ENCODE peak calls at places on chromosomes 16 and 17, in ten cellular contexts. One of them, this sample, is unnamed.

GRCh38 chr17:75069783-75070182 is 18.0 kb upstream of the SLC16A5 start:
- DNase-seq in cardiac muscle cell: no peak
- DNase-seq in fibroblast of pulmonary artery: no peak
- DNase-seq in AG04450: no peak
- DNase-seq in endothelial cell: no peak
- DNase-seq in RWPE1: peak
- DNase-seq in GM23338: no peak
- DNase-seq in neural progenitor cell: no peak
- DNase-seq in left lung: no peak
- DNase-seq in foreskin fibroblast: no peak
- DNase-seq in this sample: no peak

GRCh38 chr16:30609002-30609927 is 924 bp downstream of the ZNF689 start:
- DNase-seq in endothelial cell: no peak
- DNase-seq in fibroblast of pulmonary artery: peak
- DNase-seq in neural progenitor cell: peak
- DNase-seq in left lung: peak
- DNase-seq in GM23338: peak
- DNase-seq in foreskin fibroblast: no peak
- DNase-seq in cardiac muscle cell: peak
- DNase-seq in RWPE1: peak
- DNase-seq in AG04450: no peak
- DNase-seq in this sample: no peak

GRCh38 chr16:72172105-72173034 is at the start of gene PMFBP1:
- DNase-seq in cardiac muscle cell: peak
- DNase-seq in left lung: peak
- DNase-seq in RWPE1: peak
- DNase-seq in endothelial cell: no peak
- DNase-seq in AG04450: peak
- DNase-seq in foreskin fibroblast: peak
- DNase-seq in neural progenitor cell: no peak
- DNase-seq in fibroblast of pulmonary artery: peak
- DNase-seq in GM23338: peak
- DNase-seq in this sample: no peak

GRCh38 chr16:1713933-1714332 is 7.9 kb downstream of the MAPK8IP3 start:
- DNase-seq in GM23338: peak
- DNase-seq in cardiac muscle cell: no peak
- DNase-seq in AG04450: no peak
- DNase-seq in endothelial cell: no peak
- DNase-seq in left lung: no peak
- DNase-seq in foreskin fibroblast: no peak
- DNase-seq in RWPE1: no peak
- DNase-seq in fibroblast of pulmonary artery: no peak
- DNase-seq in neural progenitor cell: no peak
- DNase-seq in this sample: no peak

GRCh38 chr17:42521666-42522262 is 14.3 kb upstream of the NAGLU start:
- DNase-seq in RWPE1: no peak
- DNase-seq in AG04450: no peak
- DNase-seq in endothelial cell: no peak
- DNase-seq in left lung: no peak
- DNase-seq in neural progenitor cell: no peak
- DNase-seq in foreskin fibroblast: no peak
- DNase-seq in fibroblast of pulmonary artery: no peak
- DNase-seq in GM23338: no peak
- DNase-seq in cardiac muscle cell: peak
- DNase-seq in this sample: no peak

GRCh38 chr16:56294599-56294998 is 103.3 kb downstream of the GNAO1 start:
- DNase-seq in foreskin fibroblast: no peak
- DNase-seq in neural progenitor cell: no peak
- DNase-seq in GM23338: no peak
- DNase-seq in cardiac muscle cell: peak
- DNase-seq in endothelial cell: no peak
- DNase-seq in AG04450: peak
- DNase-seq in fibroblast of pulmonary artery: peak
- DNase-seq in left lung: no peak
- DNase-seq in RWPE1: peak
- DNase-seq in this sample: no peak

GRCh38 chr16:22220076-22220453 is 14.0 kb downstream of the EEF2K start:
- DNase-seq in fibroblast of pulmonary artery: peak
- DNase-seq in foreskin fibroblast: no peak
- DNase-seq in RWPE1: no peak
- DNase-seq in AG04450: no peak
- DNase-seq in endothelial cell: no peak
- DNase-seq in neural progenitor cell: no peak
- DNase-seq in GM23338: no peak
- DNase-seq in left lung: no peak
- DNase-seq in cardiac muscle cell: peak
- DNase-seq in this sample: no peak

GRCh38 chr16:77853125-77853524 is 64.8 kb downstream of the VAT1L start:
- DNase-seq in GM23338: no peak
- DNase-seq in neural progenitor cell: no peak
- DNase-seq in AG04450: no peak
- DNase-seq in endothelial cell: no peak
- DNase-seq in left lung: no peak
- DNase-seq in cardiac muscle cell: no peak
- DNase-seq in foreskin fibroblast: no peak
- DNase-seq in fibroblast of pulmonary artery: no peak
- DNase-seq in RWPE1: no peak
- DNase-seq in this sample: no peak

GRCh38 chr17:55870044-55870443 is 119.2 kb downstream of the PCTP start:
- DNase-seq in RWPE1: no peak
- DNase-seq in cardiac muscle cell: no peak
- DNase-seq in AG04450: no peak
- DNase-seq in endothelial cell: no peak
- DNase-seq in neural progenitor cell: no peak
- DNase-seq in GM23338: peak
- DNase-seq in fibroblast of pulmonary artery: no peak
- DNase-seq in left lung: no peak
- DNase-seq in foreskin fibroblast: no peak
- DNase-seq in this sample: no peak

GRCh38 chr16:85192736-85193493 is 80.6 kb upstream of the CIBAR2 start:
- DNase-seq in AG04450: peak
- DNase-seq in cardiac muscle cell: no peak
- DNase-seq in neural progenitor cell: no peak
- DNase-seq in fibroblast of pulmonary artery: no peak
- DNase-seq in foreskin fibroblast: no peak
- DNase-seq in GM23338: no peak
- DNase-seq in endothelial cell: no peak
- DNase-seq in left lung: no peak
- DNase-seq in RWPE1: no peak
- DNase-seq in this sample: no peak

GRCh38 chr16:48745541-48745940 is 135.6 kb upstream of the N4BP1 start:
- DNase-seq in endothelial cell: no peak
- DNase-seq in left lung: no peak
- DNase-seq in neural progenitor cell: no peak
- DNase-seq in RWPE1: no peak
- DNase-seq in foreskin fibroblast: no peak
- DNase-seq in AG04450: no peak
- DNase-seq in cardiac muscle cell: no peak
- DNase-seq in fibroblast of pulmonary artery: no peak
- DNase-seq in GM23338: no peak
- DNase-seq in this sample: no peak

GRCh38 chr17:53626286-53626685 is 196.4 kb upstream of the KIF2B start:
- DNase-seq in GM23338: no peak
- DNase-seq in left lung: no peak
- DNase-seq in RWPE1: peak
- DNase-seq in fibroblast of pulmonary artery: peak
- DNase-seq in AG04450: no peak
- DNase-seq in foreskin fibroblast: no peak
- DNase-seq in endothelial cell: no peak
- DNase-seq in cardiac muscle cell: peak
- DNase-seq in neural progenitor cell: no peak
- DNase-seq in this sample: no peak

GRCh38 chr16:51407921-51408320 is 256.9 kb upstream of the SALL1 start:
- DNase-seq in cardiac muscle cell: no peak
- DNase-seq in neural progenitor cell: no peak
- DNase-seq in RWPE1: no peak
- DNase-seq in GM23338: no peak
- DNase-seq in fibroblast of pulmonary artery: no peak
- DNase-seq in endothelial cell: no peak
- DNase-seq in left lung: no peak
- DNase-seq in foreskin fibroblast: peak
- DNase-seq in AG04450: no peak
- DNase-seq in this sample: no peak

GRCh38 chr16:15608398-15609285 is 34.3 kb downstream of the MARF1 start:
- DNase-seq in neural progenitor cell: no peak
- DNase-seq in RWPE1: no peak
- DNase-seq in left lung: no peak
- DNase-seq in GM23338: no peak
- DNase-seq in endothelial cell: no peak
- DNase-seq in fibroblast of pulmonary artery: peak
- DNase-seq in cardiac muscle cell: peak
- DNase-seq in foreskin fibroblast: no peak
- DNase-seq in AG04450: peak
- DNase-seq in this sample: no peak

GRCh38 chr17:15091825-15092224 is 173.3 kb downstream of the PMP22 start:
- DNase-seq in left lung: no peak
- DNase-seq in endothelial cell: no peak
- DNase-seq in cardiac muscle cell: no peak
- DNase-seq in neural progenitor cell: peak
- DNase-seq in fibroblast of pulmonary artery: no peak
- DNase-seq in foreskin fibroblast: no peak
- DNase-seq in AG04450: no peak
- DNase-seq in RWPE1: peak
- DNase-seq in GM23338: peak
- DNase-seq in this sample: no peak
- TF ChIP-seq CTCF in left lung: no peak
- TF ChIP-seq CTCF in endothelial cell: no peak
- TF ChIP-seq CTCF in cardiac muscle cell: no peak
- TF ChIP-seq CTCF in neural progenitor cell: peak
- TF ChIP-seq CTCF in fibroblast of pulmonary artery: no peak
- TF ChIP-seq CTCF in foreskin fibroblast: peak
- TF ChIP-seq CTCF in AG04450: peak
- TF ChIP-seq CTCF in RWPE1: peak
- TF ChIP-seq CTCF in GM23338: peak
- TF ChIP-seq CTCF in this sample: no peak

DNA sequence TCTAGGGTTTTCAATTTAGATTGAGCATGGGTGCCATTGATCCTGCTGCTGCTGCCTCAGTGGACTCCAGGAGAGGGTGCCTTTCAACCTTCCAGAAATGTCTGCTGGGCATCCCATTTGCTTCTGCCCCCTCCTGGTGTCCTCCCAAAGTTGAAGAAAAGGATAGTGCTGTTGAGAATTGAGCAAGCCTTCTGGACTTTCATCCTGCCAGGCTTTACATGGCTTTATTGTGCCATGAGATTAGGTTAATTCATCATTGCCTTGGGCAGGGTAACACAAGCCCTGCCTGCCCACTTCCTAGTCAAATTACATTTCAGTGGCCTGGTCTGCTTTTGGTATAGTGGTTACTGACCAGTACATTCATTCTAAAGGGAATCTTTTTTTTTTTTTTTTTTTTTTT is 17.9 kb upstream of the TANGO6 start:
- DNase-seq in endothelial cell: no peak
- DNase-seq in neural progenitor cell: no peak
- DNase-seq in foreskin fibroblast: no peak
- DNase-seq in fibroblast of pulmonary artery: no peak
- DNase-seq in GM23338: no peak
- DNase-seq in AG04450: no peak
- DNase-seq in left lung: no peak
- DNase-seq in RWPE1: no peak
- DNase-seq in cardiac muscle cell: no peak
- DNase-seq in this sample: no peak
- TF ChIP-seq CTCF in endothelial cell: no peak
- TF ChIP-seq CTCF in neural progenitor cell: no peak
- TF ChIP-seq CTCF in foreskin fibroblast: no peak
- TF ChIP-seq CTCF in fibroblast of pulmonary artery: no peak
- TF ChIP-seq CTCF in GM23338: peak
- TF ChIP-seq CTCF in AG04450: no peak
- TF ChIP-seq CTCF in left lung: no peak
- TF ChIP-seq CTCF in RWPE1: no peak
- TF ChIP-seq CTCF in cardiac muscle cell: no peak
- TF ChIP-seq CTCF in this sample: no peak

GRCh38 chr16:23298290-23298689 is 3.8 kb upstream of the SCNN1B start:
- DNase-seq in GM23338: no peak
- DNase-seq in left lung: no peak
- DNase-seq in cardiac muscle cell: no peak
- DNase-seq in endothelial cell: no peak
- DNase-seq in foreskin fibroblast: no peak
- DNase-seq in AG04450: no peak
- DNase-seq in fibroblast of pulmonary artery: no peak
- DNase-seq in neural progenitor cell: no peak
- DNase-seq in RWPE1: no peak
- DNase-seq in this sample: no peak

GRCh38 chr16:23301251-23302044 is 654 bp upstream of the SCNN1B start:
- DNase-seq in GM23338: peak
- DNase-seq in AG04450: no peak
- DNase-seq in cardiac muscle cell: no peak
- DNase-seq in fibroblast of pulmonary artery: no peak
- DNase-seq in foreskin fibroblast: no peak
- DNase-seq in RWPE1: no peak
- DNase-seq in neural progenitor cell: no peak
- DNase-seq in left lung: no peak
- DNase-seq in endothelial cell: no peak
- DNase-seq in this sample: no peak

GRCh38 chr16:23293016-23293415 is 9.1 kb upstream of the SCNN1B start:
- DNase-seq in foreskin fibroblast: no peak
- DNase-seq in RWPE1: no peak
- DNase-seq in neural progenitor cell: no peak
- DNase-seq in left lung: no peak
- DNase-seq in endothelial cell: no peak
- DNase-seq in AG04450: no peak
- DNase-seq in fibroblast of pulmonary artery: no peak
- DNase-seq in GM23338: no peak
- DNase-seq in cardiac muscle cell: no peak
- DNase-seq in this sample: no peak

GRCh38 chr16:23294260-23294659 is 7.8 kb upstream of the SCNN1B start:
- DNase-seq in RWPE1: no peak
- DNase-seq in fibroblast of pulmonary artery: no peak
- DNase-seq in foreskin fibroblast: no peak
- DNase-seq in neural progenitor cell: no peak
- DNase-seq in GM23338: no peak
- DNase-seq in left lung: no peak
- DNase-seq in cardiac muscle cell: no peak
- DNase-seq in AG04450: no peak
- DNase-seq in endothelial cell: no peak
- DNase-seq in this sample: no peak

DNA sequence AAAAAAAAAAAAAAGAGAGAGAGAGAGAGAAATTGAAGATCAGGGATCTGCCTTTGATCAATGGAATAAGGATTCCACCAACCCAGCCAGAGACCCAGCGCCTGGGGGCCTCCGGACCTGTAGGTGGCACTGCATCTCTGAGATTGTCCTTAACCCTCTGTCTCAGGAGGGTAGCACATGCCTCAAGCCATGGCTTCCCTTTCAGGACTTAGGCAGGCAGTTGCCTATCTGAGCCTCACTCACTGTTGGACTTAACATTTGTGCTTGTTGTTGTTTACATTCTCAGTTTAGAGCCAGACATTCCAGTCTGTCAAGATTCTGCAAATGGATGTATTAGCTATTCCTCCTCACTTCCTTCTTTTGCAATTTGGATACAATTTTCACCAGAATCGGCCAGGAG is 5.1 kb upstream of the SCNN1B start:
- DNase-seq in RWPE1: no peak
- DNase-seq in GM23338: peak
- DNase-seq in endothelial cell: no peak
- DNase-seq in AG04450: no peak
- DNase-seq in fibroblast of pulmonary artery: no peak
- DNase-seq in cardiac muscle cell: no peak
- DNase-seq in left lung: no peak
- DNase-seq in neural progenitor cell: peak
- DNase-seq in foreskin fibroblast: no peak
- DNase-seq in this sample: no peak
- TF ChIP-seq CTCF in RWPE1: peak
- TF ChIP-seq CTCF in GM23338: peak
- TF ChIP-seq CTCF in endothelial cell: no peak
- TF ChIP-seq CTCF in AG04450: no peak
- TF ChIP-seq CTCF in fibroblast of pulmonary artery: no peak
- TF ChIP-seq CTCF in cardiac muscle cell: no peak
- TF ChIP-seq CTCF in left lung: no peak
- TF ChIP-seq CTCF in neural progenitor cell: peak
- TF ChIP-seq CTCF in foreskin fibroblast: no peak
- TF ChIP-seq CTCF in this sample: no peak

GRCh38 chr17:64236827-64237403 is 26.1 kb downstream of the TEX2 start:
- DNase-seq in cardiac muscle cell: no peak
- DNase-seq in foreskin fibroblast: no peak
- DNase-seq in fibroblast of pulmonary artery: no peak
- DNase-seq in AG04450: no peak
- DNase-seq in RWPE1: no peak
- DNase-seq in neural progenitor cell: peak
- DNase-seq in left lung: no peak
- DNase-seq in endothelial cell: peak
- DNase-seq in GM23338: peak
- DNase-seq in this sample: no peak
- TF ChIP-seq CTCF in cardiac muscle cell: peak
- TF ChIP-seq CTCF in foreskin fibroblast: no peak
- TF ChIP-seq CTCF in fibroblast of pulmonary artery: peak
- TF ChIP-seq CTCF in AG04450: peak
- TF ChIP-seq CTCF in RWPE1: no peak
- TF ChIP-seq CTCF in neural progenitor cell: peak
- TF ChIP-seq CTCF in left lung: no peak
- TF ChIP-seq CTCF in endothelial cell: peak
- TF ChIP-seq CTCF in GM23338: no peak
- TF ChIP-seq CTCF in this sample: no peak